ENCODE peak calls at places on chromosome 7, in eight cellular contexts. N is OCI-LY7; D is lower lobe of right lung; T is SK-N-SH; U is naive thymus-derived CD4-positive, alpha-beta T cell; L is CD8-positive, alpha-beta memory T cell; Y is aorta; O is tibial nerve. S is an unnamed sample.

GRCh38 chr7:47813614-47814260 is 134.5 kb downstream of the PKD1L1 start:
- DNase-seq in T (no peak), D (no peak), L (no peak), O (no peak), Y (no peak), U (no peak), N (no peak), S (no peak)

GRCh38 chr7:118184392-118184899 is 482 bp downstream of the LSM8 start:
- DNase-seq in N (peak; percentile 21), L (no peak), Y (no peak), U (no peak), O (no peak), T (peak; percentile 28), D (no peak), S (no peak)

GRCh38 chr7:1055084-1055450 is 10.7 kb downstream of the GPR146 start:
- DNase-seq in U (peak; percentile 70), Y (peak; percentile 80), T (peak; percentile 92), D (peak; percentile 89), L (no peak), N (no peak), O (no peak), S (no peak)

GRCh38 chr7:87220026-87220733 is 648 bp upstream of the TMEM243 start:
- DNase-seq in N (peak; percentile 89), T (peak; percentile 97), O (peak; percentile 44), U (peak; percentile 87), L (peak; percentile 72), Y (peak; percentile 87), D (peak; percentile 91), S (no peak)

GRCh38 chr7:73742753-73743641 is 4.4 kb upstream of the ABHD11 start:
- DNase-seq in O (no peak), U (no peak), N (peak; percentile 88), Y (peak; percentile 57), D (peak; percentile 96), T (peak; percentile 44), L (no peak), S (no peak)

GRCh38 chr7:45184326-45185027 is 26.9 kb downstream of the RAMP3 start:
- DNase-seq in O (no peak), Y (no peak), N (no peak), T (no peak), L (no peak), U (no peak), D (no peak), S (no peak)

GRCh38 chr7:102943425-102944169 is 30.8 kb downstream of the LRRC17 start:
- DNase-seq in L (no peak), N (no peak), D (no peak), U (no peak), O (no peak), T (no peak), Y (no peak), S (no peak)

GRCh38 chr7:151426486-151426905 is 13.4 kb downstream of the CRYGN start:
- DNase-seq in O (peak; percentile 90), Y (peak; percentile 87), T (no peak), U (no peak), L (no peak), D (peak; percentile 53), N (no peak), S (no peak)

GRCh38 chr7:50347693-50348092 is 43.2 kb downstream of the IKZF1 start:
- DNase-seq in N (no peak), U (no peak), T (no peak), D (no peak), Y (no peak), L (no peak), O (no peak), S (no peak)

GRCh38 chr7:50346548-50347497 is 42.3 kb downstream of the IKZF1 start:
- DNase-seq in Y (no peak), T (no peak), D (no peak), N (no peak), O (no peak), L (no peak), U (no peak), S (no peak)

GRCh38 chr7:50349963-50350944 is 45.7 kb downstream of the IKZF1 start:
- DNase-seq in Y (no peak), T (no peak), U (no peak), D (no peak), O (no peak), L (peak; percentile 65), N (no peak), S (no peak)

GRCh38 chr7:50349399-50349798 is 44.9 kb downstream of the IKZF1 start:
- DNase-seq in D (no peak), L (no peak), Y (no peak), O (no peak), T (no peak), U (no peak), N (no peak), S (no peak)

GRCh38 chr7:50348469-50349162 is 44.1 kb downstream of the IKZF1 start:
- DNase-seq in Y (no peak), U (no peak), O (no peak), T (no peak), D (no peak), L (no peak), N (no peak), S (no peak)
- H3K4me1 ChIP-seq in Y (no peaks in the 10 kb centered on the region), U (peaks cover 94% of the 10 kb centered on the region), O (no peaks in the 10 kb centered on the region), T (no peaks in the 10 kb centered on the region), D (peaks cover 8% of the 10 kb centered on the region), L (peaks cover 97% of the 10 kb centered on the region), N (peaks cover 70% of the 10 kb centered on the region), S (no peaks in the 10 kb centered on the region)

GRCh38 chr7:99094369-99094768 is 49.5 kb downstream of the SMURF1 start:
- DNase-seq in L (no peak), N (no peak), U (no peak), Y (no peak), T (no peak), O (no peak), D (no peak), S (no peak)

GRCh38 chr7:99097730-99098129 is 46.2 kb downstream of the SMURF1 start:
- DNase-seq in T (no peak), U (no peak), D (no peak), O (no peak), L (no peak), N (no peak), Y (no peak), S (no peak)

GRCh38 chr7:99096124-99096887 is 47.6 kb downstream of the SMURF1 start:
- DNase-seq in T (no peak), O (no peak), N (no peak), L (no peak), U (no peak), Y (no peak), D (no peak), S (no peak)

GRCh38 chr7:99098317-99098823 is 45.5 kb downstream of the SMURF1 start:
- DNase-seq in N (no peak), D (no peak), T (no peak), L (no peak), U (no peak), O (no peak), Y (no peak), S (no peak)

DNA sequence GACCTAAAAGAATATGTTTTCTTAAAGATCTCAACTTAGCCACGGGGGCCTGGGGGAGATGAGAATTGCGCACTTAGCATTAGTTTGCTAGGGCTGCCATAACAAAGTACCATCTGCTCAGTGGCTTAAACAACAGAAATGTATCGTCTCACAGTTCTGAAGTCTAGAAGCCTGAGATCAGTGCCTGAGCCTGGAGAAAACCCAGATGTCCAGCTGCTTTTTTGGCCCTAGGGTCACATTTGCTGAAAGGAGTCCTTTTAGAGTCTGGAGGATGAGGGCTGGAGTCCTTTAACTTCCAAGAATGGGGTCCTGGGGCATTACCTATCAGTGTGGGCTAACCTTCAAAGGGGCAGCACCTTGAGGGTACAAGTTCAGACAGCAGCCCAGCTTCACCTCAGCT is 48.2 kb downstream of the SMURF1 start:
- DNase-seq in Y (no peak), N (no peak), O (no peak), U (no peak), T (no peak), D (no peak), L (no peak), S (no peak)
- H3K4me1 ChIP-seq in Y (peaks cover 4% of the 10 kb centered on the region), N (no peaks in the 10 kb centered on the region), O (peaks cover 44% of the 10 kb centered on the region), U (peaks cover 5% of the 10 kb centered on the region), T (no peaks in the 10 kb centered on the region), D (peaks cover 9% of the 10 kb centered on the region), L (no peaks in the 10 kb centered on the region), S (peaks cover 96% of the 10 kb centered on the region)

GRCh38 chr7:139088268-139088667 is 21.3 kb downstream of the ZC3HAV1 start:
- DNase-seq in D (no peak), Y (no peak), L (no peak), O (no peak), N (no peak), T (no peak), U (no peak), S (no peak)
- H3K4me1 ChIP-seq in D (peaks cover 21% of the 10 kb centered on the region), Y (no peaks in the 10 kb centered on the region), L (peaks cover 85% of the 10 kb centered on the region), O (peaks cover 5% of the 10 kb centered on the region), N (peaks cover 3% of the 10 kb centered on the region), T (no peaks in the 10 kb centered on the region), U (peaks cover 76% of the 10 kb centered on the region), S (peaks cover 25% of the 10 kb centered on the region)

GRCh38 chr7:22574756-22575517 is 74.9 kb upstream of the STEAP1B start:
- DNase-seq in O (no peak), Y (no peak), N (no peak), T (no peak), D (no peak), U (no peak), L (no peak), S (no peak)

GRCh38 chr7:22581099-22581498 is 81.1 kb upstream of the STEAP1B start:
- DNase-seq in T (no peak), N (no peak), U (no peak), L (no peak), O (no peak), Y (no peak), D (no peak), S (no peak)

GRCh38 chr7:22579961-22580360 is 80.0 kb upstream of the STEAP1B start:
- DNase-seq in N (no peak), Y (no peak), D (no peak), T (no peak), U (no peak), L (no peak), O (no peak), S (no peak)

GRCh38 chr7:22578048-22578770 is 78.2 kb upstream of the STEAP1B start:
- DNase-seq in Y (no peak), D (no peak), U (no peak), L (no peak), N (no peak), O (no peak), T (no peak), S (no peak)

DNA sequence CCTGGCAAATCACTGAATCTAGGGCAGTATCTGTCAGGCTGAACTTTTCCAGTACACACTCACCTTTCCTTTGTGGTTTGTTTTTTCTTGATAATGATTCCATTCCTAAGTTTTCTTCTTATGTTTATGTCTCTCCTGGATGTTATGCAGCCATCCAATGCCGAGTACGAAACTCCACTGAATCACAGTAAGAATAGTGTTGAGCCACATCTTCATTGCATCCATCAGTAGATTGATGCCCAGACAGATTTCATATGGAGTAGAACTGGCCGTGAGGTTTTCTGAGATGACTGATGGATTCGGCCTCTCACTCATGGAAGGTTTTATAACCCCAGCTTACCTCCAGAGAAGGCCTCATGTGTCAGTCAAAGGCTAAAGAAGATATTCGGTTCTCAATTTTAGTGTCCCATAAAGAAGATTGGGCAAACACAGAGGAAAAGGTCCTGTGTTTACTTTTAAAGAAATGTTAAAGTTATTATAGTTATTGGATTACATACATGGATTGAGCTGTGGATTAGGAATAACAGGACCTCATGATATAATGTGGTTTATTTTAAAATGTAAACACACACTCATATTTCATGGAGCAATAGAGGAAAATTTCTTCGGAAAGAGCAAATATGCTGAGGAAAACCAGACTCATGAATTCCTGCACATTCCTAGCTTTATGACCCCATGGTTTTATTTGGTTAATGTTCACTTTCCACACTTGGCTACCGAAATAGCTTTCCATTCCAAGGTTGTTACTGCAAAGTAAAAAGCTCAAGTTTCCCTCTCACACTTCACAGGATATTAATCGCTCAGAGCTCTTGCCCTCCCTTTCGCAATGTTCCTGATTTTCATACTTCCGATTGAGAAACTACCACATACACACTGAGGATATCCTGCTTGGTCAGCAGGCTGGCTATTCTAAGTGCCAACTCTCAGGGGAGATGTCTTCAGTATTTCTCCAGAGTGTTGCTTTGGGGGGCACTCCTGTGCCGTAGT is 77.2 kb upstream of the STEAP1B start:
- DNase-seq in T (no peak), U (no peak), Y (peak; percentile 59), L (no peak), D (no peak), N (no peak), O (peak; percentile 75), S (no peak)
- H3K4me1 ChIP-seq in T (peaks cover 6% of the 10 kb centered on the region), U (no peaks in the 10 kb centered on the region), Y (peaks cover 4% of the 10 kb centered on the region), L (no peaks in the 10 kb centered on the region), D (peaks cover 24% of the 10 kb centered on the region), N (no peaks in the 10 kb centered on the region), O (no peaks in the 10 kb centered on the region), S (no peaks in the 10 kb centered on the region)

S was measured in esophagus squamous epithelium.